ENCODE peak calls at places on chromosomes 16 and 17, in five cellular contexts. P is A549, A is H1, O is HepG2, S is GM12878. Q is an unnamed sample.

GRCh38 chr17:11882716-11883115 is 114.6 kb downstream of the ZNF18 start:
- DNase-seq in P (no peak), A (no peak), O (no peak), S (no peak), Q (no peak)

GRCh38 chr16:84647830-84648594 is at the start of gene KLHL36:
- DNase-seq in P (peak; percentile 46), A (peak; percentile 69), O (no peak), S (no peak), Q (peak; percentile 95)

GRCh38 chr16:1825864-1826690 is 548 bp downstream of the HAGH start:
- DNase-seq in P (no peak), A (peak; percentile 59), O (peak; percentile 32), S (no peak), Q (no peak)

GRCh38 chr16:80656731-80657150 is 115.9 kb downstream of the DYNLRB2 start:
- DNase-seq in P (no peak), A (no peak), O (no peak), S (peak; percentile 39), Q (no peak)

GRCh38 chr16:61295311-61295710 is 740.9 kb downstream of the CDH8 start:
- DNase-seq in P (no peak), A (no peak), O (no peak), S (no peak), Q (no peak)

GRCh38 chr16:54897930-54898329 is 32.7 kb upstream of the IRX5 start:
- DNase-seq in P (no peak), A (no peak), O (no peak), S (no peak), Q (no peak)

GRCh38 chr17:50924800-50925199 is 58.6 kb upstream of the TOB1 start:
- DNase-seq in P (no peak), A (no peak), O (no peak), S (no peak), Q (no peak)

GRCh38 chr17:64781394-64781793 is 119.3 kb upstream of the SMURF2 start:
- DNase-seq in P (no peak), A (peak; percentile 73), O (no peak), S (no peak), Q (no peak)

GRCh38 chr16:9525037-9525436 is 433.6 kb downstream of the HAPSTR1 start:
- DNase-seq in P (no peak), A (no peak), O (no peak), S (no peak), Q (no peak)

GRCh38 chr17:36463916-36464764 is 22.3 kb upstream of the ZNHIT3 start:
- DNase-seq in P (peak; percentile 76), A (peak; percentile 95), O (peak; percentile 45), S (no peak), Q (peak; percentile 95)

GRCh38 chr16:80627108-80627507 is 86.3 kb downstream of the DYNLRB2 start:
- DNase-seq in P (no peak), A (no peak), O (no peak), S (no peak), Q (no peak)

GRCh38 chr17:36697907-36698526 is 96.6 kb downstream of the MRM1 start:
- DNase-seq in P (no peak), A (no peak), O (no peak), S (no peak), Q (peak; percentile 61)

GRCh38 chr16:30786936-30787612 is at the start of gene ZNF629:
- DNase-seq in P (peak; percentile 77), A (peak; percentile 87), O (peak; percentile 79), S (no peak), Q (peak; percentile 83)

GRCh38 chr16:89117239-89117974 is 23.8 kb downstream of the ACSF3 start:
- DNase-seq in P (no peak), A (no peak), O (no peak), S (no peak), Q (no peak)

GRCh38 chr17:60888812-60889709 is 211.4 kb downstream of the BCAS3 start:
- DNase-seq in P (no peak), A (no peak), O (no peak), S (no peak), Q (no peak)

DNA sequence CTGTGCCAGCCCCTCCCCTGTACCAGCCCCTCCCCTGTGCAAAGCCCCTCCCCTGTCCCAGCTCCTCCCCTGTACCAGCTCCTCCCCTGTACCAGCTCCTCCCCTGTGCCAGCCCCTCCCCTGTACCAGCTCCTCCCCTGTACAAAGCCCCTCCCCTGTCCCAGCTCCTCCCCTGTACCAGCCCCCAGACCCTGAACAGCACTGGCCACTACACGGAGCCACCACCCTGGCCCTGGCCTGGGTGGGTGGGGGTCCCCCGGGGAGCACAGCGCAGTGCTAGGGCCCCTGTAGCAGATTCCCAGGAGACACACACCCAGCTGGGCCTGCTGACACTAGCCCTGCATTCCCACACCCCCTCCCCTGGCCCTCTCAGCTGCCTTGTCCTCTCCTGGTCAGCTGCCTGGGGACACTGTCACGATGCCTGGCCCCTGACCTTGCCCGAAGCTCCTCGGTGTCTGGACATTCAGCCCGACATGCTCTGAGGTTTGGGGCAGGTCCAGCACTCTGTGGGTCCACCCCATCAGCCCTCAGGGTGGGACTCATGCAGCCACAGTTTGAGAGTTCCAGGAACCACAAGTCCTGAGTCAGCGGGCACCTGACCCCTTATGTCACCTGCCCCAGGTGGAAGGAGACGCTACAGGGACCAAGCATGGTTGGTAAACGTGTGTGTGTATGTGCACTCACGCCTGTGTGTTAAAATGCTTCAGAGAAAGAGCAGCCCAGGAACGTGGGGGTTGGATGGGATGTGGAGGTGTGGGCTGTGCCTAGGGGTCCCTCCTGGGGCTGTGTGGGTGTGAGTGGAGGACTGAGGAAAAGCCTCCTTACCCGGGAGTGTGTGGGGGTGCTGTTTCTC is 114.2 kb downstream of the METRNL start:
- DNase-seq in P (no peak), A (no peak), O (no peak), S (no peak), Q (no peak)
- TF ChIP-seq HDAC2 in P (no peak), A (no peak), O (no peak), S (no peak), Q (no peak)

GRCh38 chr16:50628156-50628802 is 52.8 kb downstream of the SNX20 start:
- DNase-seq in P (no peak), A (no peak), O (no peak), S (no peak), Q (no peak)

GRCh38 chr16:50630394-50631020 is 50.6 kb downstream of the SNX20 start:
- DNase-seq in P (no peak), A (no peak), O (no peak), S (no peak), Q (no peak)

GRCh38 chr16:50627419-50627818 is 53.7 kb downstream of the SNX20 start:
- DNase-seq in P (no peak), A (peak; percentile 58), O (no peak), S (no peak), Q (no peak)

GRCh38 chr16:50631249-50631984 is 49.7 kb downstream of the SNX20 start:
- DNase-seq in P (no peak), A (no peak), O (no peak), S (no peak), Q (no peak)

DNA sequence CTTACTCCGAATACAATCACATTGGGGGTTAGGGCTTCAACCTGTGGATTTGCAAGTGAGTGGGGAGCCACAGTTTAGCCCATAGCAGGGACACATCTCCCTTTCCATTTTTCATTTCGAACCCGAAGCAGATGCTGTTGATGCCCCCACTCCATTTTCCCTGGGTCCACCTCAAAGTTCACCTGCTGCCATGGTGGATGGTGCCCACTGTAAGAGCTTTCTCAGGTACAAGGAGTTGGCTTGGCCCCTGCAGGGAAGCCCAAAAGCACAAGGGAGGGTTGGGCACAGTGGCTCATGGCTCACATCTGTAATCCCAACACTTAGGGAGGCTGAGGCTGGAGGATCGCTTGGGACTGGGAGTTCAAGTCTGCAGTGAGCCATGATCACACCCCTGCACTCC is 51.8 kb downstream of the SNX20 start:
- DNase-seq in P (no peak), A (no peak), O (no peak), S (no peak), Q (no peak)
- TF ChIP-seq HDAC2 in P (no peak), A (no peak), O (no peak), S (no peak), Q (no peak)

DNA sequence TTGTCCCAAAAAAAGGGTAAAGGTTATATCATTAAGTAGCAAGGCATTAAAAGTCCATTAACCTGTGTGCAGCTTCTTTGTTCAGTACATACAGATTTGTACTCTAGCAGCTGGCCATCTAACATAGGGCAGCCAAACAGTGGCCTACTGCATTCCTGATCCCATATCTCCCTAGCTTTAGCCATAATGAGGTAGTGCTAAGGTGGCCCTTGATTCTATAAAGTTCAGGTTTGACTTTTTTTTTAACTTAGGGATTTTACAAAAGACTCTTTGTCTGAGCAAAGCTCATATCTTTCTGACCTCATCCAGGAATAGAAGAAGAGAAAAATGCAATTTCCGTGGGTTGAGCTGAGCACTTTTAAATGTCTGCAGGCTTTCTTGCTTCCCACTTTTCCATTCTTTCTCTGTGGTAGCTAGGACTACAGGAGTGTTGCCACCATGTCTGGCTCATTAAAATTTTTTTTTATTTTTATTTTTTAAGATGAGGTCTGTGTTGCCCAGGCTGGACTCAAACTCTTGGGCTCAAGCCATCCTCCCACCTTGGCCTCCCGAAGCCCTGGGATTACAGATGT is 19.5 kb upstream of the CDC6 start:
- DNase-seq in P (no peak), A (no peak), O (peak; percentile 75), S (no peak), Q (no peak)
- TF ChIP-seq HDAC2 in P (no peak), A (no peak), O (no peak), S (no peak), Q (no peak)

GRCh38 chr17:19354123-19354522 is 8.4 kb downstream of the B9D1 start:
- DNase-seq in P (peak; percentile 53), A (no peak), O (no peak), S (no peak), Q (no peak)
- TF ChIP-seq HDAC2 in P (no peak), A (no peak), O (no peak), S (no peak), Q (no peak)